ENCODE peak calls at places on chromosome 21, in four cellular contexts. H is neural progenitor cell, D is PC-3, A is GM23248. W is an unnamed sample.

GRCh38 chr21:41141031-41141457 is 26.9 kb upstream of the BACE2 start:
- DNase-seq in H (no peak), D (peak), A (peak), W (no peak)

GRCh38 chr21:38376693-38377092 is 119.9 kb downstream of the KCNJ15 start:
- DNase-seq in H (no peak), D (no peak), A (no peak), W (no peak)

GRCh38 chr21:16353764-16354163 is 624.0 kb downstream of the USP25 start:
- DNase-seq in H (no peak), D (no peak), A (no peak), W (no peak)

GRCh38 chr21:38175321-38175720 is 81.5 kb upstream of the KCNJ15 start:
- DNase-seq in H (no peak), D (no peak), A (peak), W (no peak)

GRCh38 chr21:30193201-30193600 is 22.7 kb downstream of the CLDN8 start:
- DNase-seq in H (no peak), D (no peak), A (no peak), W (no peak)

GRCh38 chr21:28233536-28234220 is 759.0 kb downstream of the LTN1 start:
- DNase-seq in H (no peak), D (no peak), A (no peak), W (no peak)

GRCh38 chr21:14918542-14918941 is 146.3 kb downstream of the NRIP1 start:
- DNase-seq in H (no peak), D (no peak), A (peak), W (no peak)

GRCh38 chr21:37862536-37862935 is 53.7 kb downstream of the KCNJ6 start:
- DNase-seq in H (peak), D (peak), A (peak), W (no peak)

GRCh38 chr21:27219068-27219467 is 252.2 kb upstream of the ADAMTS5 start:
- DNase-seq in H (no peak), D (peak), A (peak), W (no peak)

GRCh38 chr21:15620892-15621291 is 108.9 kb upstream of the USP25 start:
- DNase-seq in H (no peak), D (no peak), A (no peak), W (no peak)

GRCh38 chr21:28454978-28455600 is 537.6 kb downstream of the LTN1 start:
- DNase-seq in H (no peak), D (no peak), A (peak), W (no peak)

GRCh38 chr21:37914211-37914900 is 1.9 kb downstream of the KCNJ6 start:
- DNase-seq in H (peak), D (peak), A (peak), W (peak)

GRCh38 chr21:22575165-22575584 is 1577.0 kb downstream of the NCAM2 start:
- DNase-seq in H (peak), D (peak), A (no peak), W (peak)

GRCh38 chr21:26506951-26507350 is 66.1 kb downstream of the CYYR1 start:
- DNase-seq in H (no peak), D (peak), A (peak), W (no peak)

GRCh38 chr21:26842976-26843911 is 2.0 kb downstream of the ADAMTS1 start:
- DNase-seq in H (peak), D (peak), A (peak), W (peak)

GRCh38 chr21:39650306-39650705 is 37.6 kb downstream of the B3GALT5 start:
- DNase-seq in H (no peak), D (no peak), A (no peak), W (peak)

GRCh38 chr21:15430577-15430976 is 299.2 kb upstream of the USP25 start:
- DNase-seq in H (no peak), D (no peak), A (peak), W (no peak)

GRCh38 chr21:39136711-39137110 is 46.5 kb downstream of the PSMG1 start:
- DNase-seq in H (no peak), D (peak), A (peak), W (no peak)

GRCh38 chr21:15520811-15521643 is 208.8 kb upstream of the USP25 start:
- DNase-seq in H (peak), D (peak), A (peak), W (no peak)

GRCh38 chr21:17539743-17540341 is 27.0 kb downstream of the CXADR start:
- DNase-seq in H (no peak), D (no peak), A (no peak), W (no peak)

GRCh38 chr21:37877171-37877570 is 39.1 kb downstream of the KCNJ6 start:
- DNase-seq in H (no peak), D (peak), A (peak), W (no peak)

GRCh38 chr21:30990514-30991304 is 47.6 kb downstream of the KRTAP19-8 start:
- DNase-seq in H (peak), D (peak), A (no peak), W (no peak)

GRCh38 chr21:39083377-39084008 is 99.8 kb downstream of the PSMG1 start:
- DNase-seq in H (no peak), D (peak), A (peak), W (no peak)

GRCh38 chr21:27246741-27247140 is 279.9 kb upstream of the ADAMTS5 start:
- DNase-seq in H (no peak), D (peak), A (peak), W (no peak)

GRCh38 chr21:29506947-29507346 is 208.2 kb downstream of the BACH1 start:
- DNase-seq in H (no peak), D (no peak), A (no peak), W (no peak)

GRCh38 chr21:28229811-28230210 is 762.9 kb downstream of the LTN1 start:
- DNase-seq in H (no peak), D (peak), A (peak), W (no peak)

GRCh38 chr21:41369915-41370839 is 8.3 kb downstream of the MX2 start:
- DNase-seq in H (no peak), D (no peak), A (no peak), W (no peak)

GRCh38 chr21:29434081-29434480 is 135.4 kb downstream of the BACH1 start:
- DNase-seq in H (no peak), D (no peak), A (no peak), W (no peak)

GRCh38 chr21:28892550-28893111 is 100.0 kb downstream of the LTN1 start:
- DNase-seq in H (no peak), D (no peak), A (no peak), W (no peak)

GRCh38 chr21:21712761-21713558 is 714.8 kb downstream of the NCAM2 start:
- DNase-seq in H (no peak), D (no peak), A (peak), W (no peak)

GRCh38 chr21:37868896-37869295 is 47.4 kb downstream of the KCNJ6 start:
- DNase-seq in H (no peak), D (peak), A (peak), W (no peak)

GRCh38 chr21:40512590-40512989 is 334.4 kb downstream of the DSCAM start:
- DNase-seq in H (peak), D (peak), A (no peak), W (peak)

GRCh38 chr21:15206514-15206913 is 141.7 kb upstream of the NRIP1 start:
- DNase-seq in H (no peak), D (no peak), A (no peak), W (no peak)

GRCh38 chr21:29504751-29505321 is 206.1 kb downstream of the BACH1 start:
- DNase-seq in H (no peak), D (peak), A (peak), W (no peak)

GRCh38 chr21:38756746-38757145 is 49.0 kb upstream of the ETS2 start:
- DNase-seq in H (no peak), D (peak), A (peak), W (no peak)

GRCh38 chr21:21631961-21632360 is 633.8 kb downstream of the NCAM2 start:
- DNase-seq in H (no peak), D (peak), A (peak), W (no peak)

DNA sequence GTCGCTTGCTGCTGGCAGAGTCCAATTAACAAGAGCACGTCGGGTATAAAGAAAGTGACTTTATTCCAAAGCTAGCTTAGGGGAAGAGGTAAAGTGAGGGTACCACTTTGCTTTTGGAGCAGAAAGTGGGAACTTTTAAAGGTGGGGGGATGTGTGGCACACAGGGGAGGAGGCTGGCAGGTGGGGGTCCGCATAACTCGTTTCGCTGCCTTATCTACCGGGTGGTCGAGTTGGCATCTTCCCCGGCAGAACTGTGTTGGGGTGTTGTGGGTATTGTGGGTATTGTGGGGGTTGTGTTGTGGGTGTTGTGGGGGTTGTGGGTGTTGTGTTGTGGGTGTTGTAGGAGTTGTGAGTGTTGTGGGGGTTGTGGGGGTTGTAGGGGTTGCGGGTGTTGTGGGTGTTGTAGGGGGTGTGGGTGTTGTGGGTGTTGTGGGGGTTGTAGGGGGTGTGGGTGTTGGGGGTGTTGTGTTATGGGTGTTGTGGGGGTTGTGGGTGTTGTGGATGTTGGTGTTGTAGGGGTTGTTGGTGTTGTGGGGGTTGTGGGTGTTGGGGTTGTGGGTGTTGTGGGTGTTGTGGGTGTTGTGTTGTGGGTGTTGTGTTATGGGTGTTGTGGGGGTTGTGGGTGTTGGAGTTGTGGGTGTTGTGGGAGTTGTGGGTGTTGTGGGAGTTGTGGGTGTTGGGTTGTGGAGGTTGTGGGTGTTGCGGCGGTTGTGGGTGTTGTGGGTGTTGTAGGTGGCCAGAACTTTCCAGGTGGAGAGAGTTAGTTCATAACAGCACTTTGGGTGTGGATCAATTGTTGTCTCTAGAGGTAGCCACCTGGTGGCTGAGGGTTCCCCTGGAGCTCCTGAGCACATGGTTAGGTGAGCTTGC is 52.7 kb downstream of the AGPAT3 start:
- DNase-seq in H (no peak), D (peak), A (no peak), W (peak)
- TF ChIP-seq EZH2phosphoT487 in H (no peak), D (no peak), A (no peak), W (no peak)

GRCh38 chr21:36719614-36720013 is 20.7 kb downstream of the SIM2 start:
- DNase-seq in H (no peak), D (no peak), A (no peak), W (no peak)
- H3K9ac ChIP-seq in H (no peak), D (peak), A (no peak), W (no peak)

DNA sequence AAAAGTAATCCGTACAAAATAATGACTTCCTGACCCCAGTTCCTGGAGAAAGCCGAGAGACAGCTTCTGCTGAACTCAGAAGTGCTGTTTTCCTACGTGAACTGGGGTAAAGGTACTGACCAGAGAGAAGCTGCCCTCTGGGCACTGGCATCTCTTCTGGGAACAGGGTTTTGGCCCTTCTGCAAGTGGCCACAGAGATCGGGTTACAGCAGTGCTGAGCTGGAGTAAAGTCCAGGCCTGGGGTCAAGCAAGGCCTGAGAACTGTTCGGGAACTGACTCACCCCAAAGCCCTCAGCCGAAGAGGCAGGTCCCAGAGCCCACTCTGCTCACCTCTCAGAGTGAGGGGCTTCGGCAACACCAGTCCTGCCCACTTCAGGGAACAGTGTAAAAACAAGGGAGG is 177.2 kb upstream of the RUNX1 start:
- DNase-seq in H (peak), D (peak), A (peak), W (no peak)
- TF ChIP-seq EZH2phosphoT487 in H (no peak), D (no peak), A (no peak), W (no peak)

GRCh38 chr21:45980697-45981096 is 873 bp upstream of the COL6A1 start:
- DNase-seq in H (no peak), D (no peak), A (no peak), W (no peak)
- H3K9ac ChIP-seq in H (no peak), D (peak), A (peak), W (no peak)

GRCh38 chr21:42649122-42650032 is 4.0 kb upstream of the PDE9A start:
- DNase-seq in H (no peak), D (no peak), A (no peak), W (no peak)
- TF ChIP-seq EZH2phosphoT487 in H (no peak), D (no peak), A (no peak), W (no peak)

GRCh38 chr21:33230518-33231324 is 983 bp downstream of the IFNAR2 start:
- DNase-seq in H (peak), D (peak), A (peak), W (peak)
- H3K9ac ChIP-seq in H (peak), D (peak), A (peak), W (peak)

DNA sequence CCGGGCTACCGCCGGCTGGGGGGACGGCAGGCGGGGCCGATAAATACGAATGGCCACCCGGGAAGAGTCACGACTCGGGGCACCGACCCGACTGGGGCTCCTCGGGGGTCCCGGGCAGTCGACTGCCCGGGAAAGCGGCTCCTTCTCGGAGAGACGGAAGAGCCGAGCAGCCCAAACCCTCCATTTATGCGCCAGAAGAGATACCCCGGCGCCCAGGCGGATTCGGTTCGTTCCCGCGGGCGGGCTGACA is 410 bp downstream of the SYNJ1 start:
- DNase-seq in H (no peak), D (no peak), A (no peak), W (no peak)
- TF ChIP-seq EZH2phosphoT487 in H (no peak), D (no peak), A (no peak), W (no peak)

GRCh38 chr21:45377866-45378257 is 27.1 kb upstream of the COL18A1 start:
- DNase-seq in H (no peak), D (no peak), A (no peak), W (no peak)

GRCh38 chr21:45379171-45379900 is 25.6 kb upstream of the COL18A1 start:
- DNase-seq in H (no peak), D (peak), A (no peak), W (no peak)

GRCh38 chr21:45378258-45378966 is 26.6 kb upstream of the COL18A1 start:
- DNase-seq in H (peak), D (peak), A (peak), W (no peak)

GRCh38 chr21:45376459-45377324 is 28.3 kb upstream of the COL18A1 start:
- DNase-seq in H (no peak), D (no peak), A (peak), W (no peak)

DNA sequence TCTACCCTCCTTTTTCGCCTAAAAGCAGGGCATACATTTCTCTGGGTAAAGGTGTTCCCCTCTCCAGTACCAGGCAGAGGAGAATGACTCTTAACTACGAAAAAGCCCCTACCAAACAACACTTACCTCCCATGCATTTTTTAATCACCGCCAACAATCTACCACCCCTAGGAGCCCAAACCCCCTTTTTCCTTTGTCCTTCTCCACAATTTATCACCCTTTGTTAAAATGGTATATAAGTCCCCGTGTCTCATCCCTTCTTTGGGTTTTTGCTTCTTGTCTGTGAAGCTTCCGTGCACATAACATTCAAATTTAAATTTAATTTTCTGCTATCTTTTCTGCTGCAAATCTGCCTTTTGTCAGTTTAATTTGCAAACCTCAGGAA is 27.6 kb upstream of the COL18A1 start:
- DNase-seq in H (no peak), D (no peak), A (no peak), W (no peak)
- H3K9ac ChIP-seq in H (no peak), D (no peak), A (no peak), W (no peak)

DNA sequence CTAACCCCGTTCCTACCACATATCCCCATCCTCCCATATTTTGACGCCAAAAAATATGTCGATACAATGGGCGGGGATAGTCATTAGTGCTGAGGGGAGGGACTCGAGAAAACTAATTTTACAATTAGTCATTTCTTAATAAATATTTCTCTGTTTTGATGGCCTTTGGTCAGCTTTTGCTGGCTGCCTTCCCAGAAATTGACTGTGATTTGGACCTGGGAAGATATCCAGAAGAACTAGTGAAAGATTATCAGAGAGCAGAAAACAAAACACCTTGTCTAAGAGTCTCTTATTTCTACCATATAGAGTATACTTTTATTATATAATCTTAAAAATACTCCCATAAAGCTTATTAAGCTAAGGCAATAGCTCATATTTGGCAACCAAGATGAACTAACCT is 247.6 kb downstream of the MRPL39 start:
- DNase-seq in H (no peak), D (peak), A (no peak), W (no peak)
- TF ChIP-seq EZH2phosphoT487 in H (no peak), D (no peak), A (no peak), W (no peak)

W was measured in MM.1S.